ENCODE peak calls at places on chromosomes 5 and 9, in six cellular contexts. G, A, T, U, B and V are unnamed samples.

GRCh38 chr5:108345541-108346171 is 36.2 kb downstream of the FBXL17 start:
- DNase-seq in U (no peak), B (peak), A (peak), T (peak), G (peak), V (peak)

GRCh38 chr5:22900801-22901310 is 47.7 kb upstream of the CDH12 start:
- DNase-seq in A (no peak), U (no peak), B (no peak), T (no peak), G (no peak), V (no peak)

GRCh38 chr5:73299665-73300435 is 126.9 kb downstream of the TMEM174 start:
- DNase-seq in G (no peak), B (no peak), U (no peak), A (peak), T (no peak), V (peak)

GRCh38 chr5:142847898-142848790 is 78.0 kb downstream of the ARHGAP26 start:
- DNase-seq in G (no peak), U (no peak), A (peak), B (no peak), T (no peak), V (no peak)

GRCh38 chr9:38127271-38127839 is 58.3 kb upstream of the SHB start:
- DNase-seq in G (no peak), B (no peak), U (peak), A (peak), T (no peak), V (no peak)

GRCh38 chr9:134294228-134295071 is 31.8 kb upstream of the RXRA start:
- DNase-seq in T (no peak), B (no peak), U (peak), A (no peak), G (no peak), V (peak)

GRCh38 chr5:170262061-170262764 is 29.4 kb downstream of the C5orf58 start:
- DNase-seq in G (no peak), T (no peak), A (no peak), B (no peak), U (no peak), V (no peak)

GRCh38 chr5:172850454-172850797 is 16.4 kb downstream of the ERGIC1 start:
- DNase-seq in B (no peak), G (no peak), U (no peak), A (no peak), T (no peak), V (no peak)

GRCh38 chr9:83957029-83957513 is 22.9 kb downstream of the HNRNPK start:
- DNase-seq in A (no peak), U (no peak), G (no peak), T (no peak), B (no peak), V (no peak)

GRCh38 chr5:127909078-127909477 is 174.5 kb upstream of the SLC12A2 start:
- DNase-seq in B (no peak), T (peak), A (peak), G (peak), U (peak), V (peak)

GRCh38 chr9:119216891-119217290 is 152.3 kb downstream of the BRINP1 start:
- DNase-seq in A (no peak), U (no peak), G (no peak), T (no peak), B (no peak), V (no peak)

GRCh38 chr5:94698189-94698588 is 79.7 kb downstream of the SLF1 start:
- DNase-seq in B (no peak), T (no peak), G (no peak), A (no peak), U (no peak), V (no peak)

GRCh38 chr9:85425153-85425611 is 316.6 kb downstream of the AGTPBP1 start:
- DNase-seq in A (no peak), T (peak), B (no peak), U (peak), G (peak), V (peak)

GRCh38 chr9:130042931-130043653 is at the start of gene FNBP1:
- DNase-seq in T (peak), G (peak), B (no peak), A (peak), U (peak), V (peak)

GRCh38 chr9:137409515-137409914 is 13.4 kb downstream of the EXD3 start:
- DNase-seq in G (no peak), U (no peak), A (no peak), B (no peak), T (no peak), V (no peak)

GRCh38 chr5:157258450-157258849 is 7.5 kb upstream of the CYFIP2 start:
- DNase-seq in G (no peak), T (no peak), B (no peak), A (no peak), U (no peak), V (no peak)

GRCh38 chr5:68924490-68925145 is 169.2 kb upstream of the SLC30A5 start:
- DNase-seq in U (no peak), B (no peak), G (no peak), T (peak), A (peak), V (no peak)

GRCh38 chr9:5614985-5615384 is 13.9 kb upstream of the RIC1 start:
- DNase-seq in G (no peak), T (no peak), B (no peak), U (no peak), A (no peak), V (no peak)

GRCh38 chr5:13944564-13945195 is at the start of gene DNAH5:
- DNase-seq in G (no peak), A (peak), U (no peak), B (no peak), T (no peak), V (no peak)

GRCh38 chr5:179923422-179923821 is 15.7 kb upstream of the TBC1D9B start:
- DNase-seq in T (no peak), B (peak), U (no peak), G (no peak), A (no peak), V (no peak)

GRCh38 chr5:148632280-148632679 is 22.0 kb downstream of the HTR4 start:
- DNase-seq in G (no peak), T (no peak), U (no peak), B (no peak), A (no peak), V (no peak)

GRCh38 chr5:8864053-8864452 is 681.8 kb downstream of the SEMA5A start:
- DNase-seq in A (peak), B (no peak), U (no peak), G (no peak), T (no peak), V (no peak)

GRCh38 chr9:112494153-112494552 is 7.5 kb downstream of the KIAA1958 start:
- DNase-seq in A (no peak), T (no peak), U (no peak), B (no peak), G (no peak), V (no peak)

GRCh38 chr9:116860509-116861120 is 173.5 kb downstream of the TRIM32 start:
- DNase-seq in U (peak), A (peak), B (no peak), T (peak), G (peak), V (peak)

GRCh38 chr9:96495341-96495740 is 45.4 kb downstream of the HABP4 start:
- DNase-seq in B (no peak), T (no peak), G (no peak), A (peak), U (no peak), V (no peak)

GRCh38 chr9:94084314-94084713 is at the start of gene PTPDC1:
- DNase-seq in B (no peak), U (peak), T (peak), A (peak), G (no peak), V (peak)

GRCh38 chr5:1480217-1480616 is 35.0 kb upstream of the SLC6A3 start:
- DNase-seq in T (no peak), A (no peak), G (peak), U (no peak), B (no peak), V (no peak)

GRCh38 chr9:130446111-130446861 is 1.5 kb downstream of the ASS1 start:
- DNase-seq in U (peak), T (peak), B (no peak), G (no peak), A (peak), V (peak)

GRCh38 chr5:83914199-83914598 is 193.5 kb upstream of the HAPLN1 start:
- DNase-seq in B (no peak), T (no peak), U (no peak), G (no peak), A (peak), V (no peak)

GRCh38 chr5:97102010-97102470 is 40.4 kb downstream of the LIX1 start:
- DNase-seq in G (no peak), A (no peak), B (no peak), T (no peak), U (no peak), V (no peak)

GRCh38 chr9:90296539-90296938 is 346.1 kb downstream of the DIRAS2 start:
- DNase-seq in A (no peak), T (no peak), G (no peak), U (no peak), B (no peak), V (no peak)

GRCh38 chr5:2876183-2876582 is 124.7 kb upstream of the IRX2 start:
- DNase-seq in A (no peak), B (no peak), T (no peak), U (no peak), G (no peak), V (no peak)

GRCh38 chr5:150410524-150411244 is 2.0 kb downstream of the CD74 start:
- DNase-seq in B (peak), T (peak), U (no peak), G (peak), A (peak), V (peak)
- TF ChIP-seq SMC3 in B (no peak), T (no peak), U (no peak), G (no peak), A (no peak), V (no peak)

GRCh38 chr9:100219347-100219746 is 120.3 kb downstream of the INVS start:
- DNase-seq in U (no peak), T (no peak), A (no peak), B (peak), G (no peak), V (no peak)
- TF ChIP-seq SMC3 in U (no peak), T (no peak), A (no peak), B (no peak), G (no peak), V (no peak)

GRCh38 chr5:53262348-53262970 is 152.9 kb upstream of the MOCS2 start:
- DNase-seq in T (peak), U (peak), B (no peak), A (peak), G (no peak), V (peak)
- TF ChIP-seq SMC3 in T (peak), U (peak), B (peak), A (peak), G (peak), V (peak)

GRCh38 chr9:105242062-105242461 is 2.4 kb upstream of the SLC44A1 start:
- DNase-seq in U (no peak), T (no peak), A (no peak), B (no peak), G (no peak), V (no peak)

GRCh38 chr9:105243935-105244273 is 547 bp upstream of the SLC44A1 start:
- DNase-seq in U (no peak), B (no peak), T (no peak), A (no peak), G (no peak), V (no peak)

GRCh38 chr9:105241356-105242043 is 3.0 kb upstream of the SLC44A1 start:
- DNase-seq in G (no peak), T (no peak), B (no peak), U (no peak), A (no peak), V (no peak)

GRCh38 chr9:105243015-105243686 is 1.3 kb upstream of the SLC44A1 start:
- DNase-seq in G (no peak), B (no peak), T (no peak), A (peak), U (no peak), V (peak)

DNA sequence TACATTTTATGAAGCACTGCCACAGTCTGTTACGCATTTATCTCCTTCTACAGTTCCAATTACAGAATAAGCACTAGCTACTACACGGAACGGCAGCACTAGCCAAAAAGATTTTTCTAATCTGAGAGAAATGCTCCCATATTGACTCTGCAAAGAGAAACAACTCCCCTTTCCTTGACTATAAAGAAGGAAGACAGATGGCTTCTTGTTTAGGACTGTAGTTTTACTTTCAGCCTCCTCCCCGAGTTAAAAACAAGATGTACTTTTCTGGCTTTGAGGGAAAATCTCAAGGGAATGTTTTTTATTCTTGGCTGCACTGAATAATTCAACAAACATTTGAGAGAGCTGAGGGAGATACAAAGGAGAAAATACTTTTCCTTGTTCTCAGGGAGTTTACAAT is 1.9 kb upstream of the SLC44A1 start:
- DNase-seq in T (no peak), B (no peak), U (no peak), G (no peak), A (no peak), V (no peak)
- TF ChIP-seq SMC3 in T (no peak), B (no peak), U (no peak), G (no peak), A (no peak), V (no peak)

DNA sequence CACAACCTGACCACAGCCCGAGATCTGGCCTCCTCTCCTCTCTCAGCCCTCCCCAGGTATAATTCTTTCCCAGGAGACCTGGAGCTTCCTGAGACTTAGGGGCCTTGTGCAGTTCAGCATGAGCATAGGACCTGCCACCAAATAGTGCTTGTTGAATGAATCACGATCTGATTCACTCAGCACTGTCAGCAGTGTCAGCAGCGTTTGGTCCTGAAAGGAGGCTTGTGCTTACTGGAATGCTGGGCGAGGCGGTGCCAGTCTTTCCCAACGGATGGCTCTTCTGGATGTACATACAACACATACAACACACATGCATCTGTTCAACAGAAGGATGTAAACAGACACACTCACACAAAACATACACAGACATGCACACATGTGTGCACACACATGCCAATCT is 173.3 kb downstream of the COL23A1 start:
- DNase-seq in U (no peak), T (no peak), B (no peak), A (peak), G (no peak), V (peak)
- TF ChIP-seq SMC3 in U (no peak), T (no peak), B (no peak), A (no peak), G (no peak), V (no peak)

DNA sequence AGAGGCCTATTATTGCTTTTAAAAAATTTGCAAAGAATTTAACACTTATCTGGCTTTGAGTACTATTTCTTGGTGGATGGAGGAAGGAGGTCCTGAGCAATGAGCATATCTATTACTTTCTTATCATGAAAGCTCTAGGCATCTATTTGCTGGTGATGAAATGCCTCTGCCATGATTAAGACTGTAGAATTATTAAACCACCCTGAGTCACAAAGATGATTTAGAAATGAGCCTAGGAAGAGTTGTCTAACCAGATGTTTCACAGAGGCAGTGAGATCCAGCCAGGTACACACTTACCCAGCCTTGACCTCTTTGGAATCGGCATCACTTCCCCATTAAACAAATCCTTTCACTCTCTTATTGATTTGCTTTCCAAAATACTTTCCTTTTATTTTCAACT is 304.4 kb upstream of the KIF2A start:
- DNase-seq in A (no peak), G (no peak), T (no peak), B (no peak), U (no peak), V (no peak)
- TF ChIP-seq SMC3 in A (no peak), G (no peak), T (no peak), B (no peak), U (no peak), V (no peak)